ENCODE peak calls at places on chromosomes 4 and X, in ten cellular contexts. J is heart right ventricle; T is activated CD8-positive, alpha-beta memory T cell treated with anti-CD3 and anti-CD28 coated beads, Interleukin-2, amount 10 ng/mL, durations not matched to agents 7 days and 5 days; E is GF-D8; Y is AG08395; Q is putamen; N is NCI-H524; W is activated T-cell treated with anti-CD3 and anti-CD28 coated beads, Interleukin-2, amount 50 U/mL, for 72 hours; I is T-helper 1 cell; S is H4. X is an unnamed sample.

GRCh38 chr4:53147711-53148110 is 218.2 kb downstream of the SCFD2 start:
- DNase-seq in E (no peak), Y (no peak), W (no peak), T (no peak), I (no peak), S (no peak), J (no peak), Q (no peak), N (no peak), X (no peak)

GRCh38 chr4:140071806-140072205 is 82.2 kb downstream of the MAML3 start:
- DNase-seq in Y (peak), I (no peak), S (no peak), J (no peak), E (peak), N (peak), W (peak), Q (no peak), T (peak), X (no peak)

GRCh38 chrX:68665502-68665901 is 18.0 kb downstream of the STARD8 start:
- DNase-seq in Y (no peak), E (no peak), W (no peak), Q (no peak), N (no peak), J (peak), T (no peak), I (no peak), S (no peak), X (no peak)

GRCh38 chrX:41737065-41737464 is 13.1 kb downstream of the GPR82 start:
- DNase-seq in Y (no peak), W (peak), Q (no peak), T (peak), J (no peak), N (no peak), E (no peak), S (no peak), I (no peak), X (no peak)

GRCh38 chr4:23931489-23931830 is 41.6 kb upstream of the PPARGC1A start:
- DNase-seq in E (no peak), N (no peak), I (no peak), J (no peak), T (no peak), S (peak), W (no peak), Q (no peak), Y (no peak), X (no peak)

GRCh38 chr4:24212642-24213041 is 322.8 kb upstream of the PPARGC1A start:
- DNase-seq in I (no peak), Q (no peak), E (no peak), T (no peak), J (no peak), Y (no peak), W (no peak), S (no peak), N (no peak), X (no peak)

GRCh38 chr4:30875659-30876269 is 155.6 kb downstream of the PCDH7 start:
- DNase-seq in I (no peak), Y (no peak), Q (no peak), S (no peak), E (no peak), J (no peak), W (no peak), N (no peak), T (no peak), X (no peak)

GRCh38 chr4:92830771-92831170 is 527.0 kb downstream of the GRID2 start:
- DNase-seq in E (no peak), I (no peak), N (no peak), Y (no peak), T (no peak), S (no peak), Q (no peak), J (no peak), W (no peak), X (no peak)

GRCh38 chr4:126890994-126891393 is 741.8 kb upstream of the INTU start:
- DNase-seq in T (no peak), N (no peak), J (no peak), W (no peak), Q (no peak), E (no peak), I (no peak), Y (no peak), S (no peak), X (no peak)

GRCh38 chr4:147943159-147943638 is 211.3 kb downstream of the ARHGAP10 start:
- DNase-seq in S (no peak), Y (no peak), Q (no peak), W (no peak), J (no peak), T (no peak), E (no peak), N (no peak), I (no peak), X (no peak)

GRCh38 chr4:2652415-2653155 is 103.6 kb downstream of the TNIP2 start:
- DNase-seq in I (no peak), N (no peak), J (no peak), W (no peak), Y (no peak), E (no peak), S (no peak), T (no peak), Q (peak), X (no peak)

GRCh38 chr4:157185363-157185762 is 35.2 kb upstream of the GRIA2 start:
- DNase-seq in I (no peak), T (no peak), J (no peak), N (no peak), Q (no peak), W (no peak), Y (no peak), S (no peak), E (no peak), X (no peak)

GRCh38 chr4:73776363-73776762 is 36.0 kb downstream of the CXCL8 start:
- DNase-seq in J (no peak), W (no peak), S (peak), Q (peak), I (no peak), T (no peak), Y (peak), N (no peak), E (no peak), X (no peak)

GRCh38 chrX:132877954-132878536 is 80.4 kb downstream of the HS6ST2 start:
- DNase-seq in W (no peak), E (no peak), S (no peak), N (peak), Q (no peak), J (no peak), I (no peak), T (no peak), Y (no peak), X (no peak)

GRCh38 chr4:142696334-142697122 is 149.6 kb downstream of the INPP4B start:
- DNase-seq in E (no peak), W (peak), J (no peak), T (no peak), I (no peak), Q (no peak), S (no peak), N (no peak), Y (no peak), X (no peak)

GRCh38 chr4:73311428-73311827 is 52.8 kb upstream of the ANKRD17 start:
- DNase-seq in E (no peak), Y (peak), Q (no peak), S (peak), T (no peak), W (no peak), N (no peak), J (no peak), I (no peak), X (peak)

GRCh38 chr4:150283689-150284088 is 205.4 kb downstream of the DCLK2 start:
- DNase-seq in T (no peak), Y (peak), E (no peak), W (no peak), Q (no peak), S (peak), J (no peak), N (no peak), I (no peak), X (no peak)

GRCh38 chr4:1357356-1358248 is 10.6 kb downstream of the UVSSA start:
- DNase-seq in T (no peak), Q (peak), I (no peak), J (peak), E (no peak), S (no peak), N (no peak), W (no peak), Y (no peak), X (no peak)

GRCh38 chr4:81807386-81807785 is 335.7 kb upstream of the RASGEF1B start:
- DNase-seq in T (no peak), J (no peak), W (no peak), Q (no peak), N (no peak), I (no peak), E (no peak), S (no peak), Y (no peak), X (no peak)

GRCh38 chr4:134935320-134935719 is 733.7 kb upstream of the PABPC4L start:
- DNase-seq in N (no peak), W (no peak), Y (no peak), Q (no peak), T (no peak), S (peak), I (no peak), E (no peak), J (no peak), X (no peak)

GRCh38 chr4:184201179-184201578 is 16.5 kb downstream of the ENPP6 start:
- DNase-seq in W (no peak), S (no peak), I (no peak), N (no peak), J (no peak), Y (no peak), Q (no peak), E (no peak), T (no peak), X (no peak)

GRCh38 chrX:107978080-107978479 is 4.1 kb downstream of the TEX13B start:
- DNase-seq in W (no peak), S (no peak), Q (no peak), J (no peak), E (no peak), T (no peak), I (no peak), N (no peak), Y (no peak), X (no peak)

GRCh38 chrX:154419688-154420401 is 8.5 kb downstream of the TAFAZZIN start:
- DNase-seq in S (no peak), J (peak), W (no peak), T (no peak), E (no peak), Y (no peak), Q (no peak), N (no peak), I (no peak), X (no peak)

GRCh38 chrX:154529206-154529612 is 13.2 kb upstream of the FAM3A start:
- DNase-seq in T (no peak), Q (no peak), N (no peak), S (no peak), Y (peak), I (no peak), E (no peak), W (no peak), J (no peak), X (no peak)

GRCh38 chrX:39903937-39904336 is 193.8 kb downstream of the BCOR start:
- DNase-seq in I (no peak), Y (peak), S (peak), E (no peak), T (peak), J (no peak), N (no peak), W (peak), Q (no peak), X (no peak)

GRCh38 chrX:43702079-43702524 is 46.0 kb downstream of the MAOA start:
- DNase-seq in S (no peak), Y (no peak), Q (no peak), T (no peak), N (no peak), E (no peak), I (no peak), W (no peak), J (no peak), X (no peak)

GRCh38 chrX:46407036-46407752 is 138.0 kb downstream of the ZNF674 start:
- DNase-seq in I (no peak), W (no peak), T (no peak), S (no peak), Y (no peak), J (no peak), Q (no peak), E (no peak), N (no peak), X (no peak)

GRCh38 chrX:34734383-34734782 is 77.3 kb upstream of the TMEM47 start:
- DNase-seq in T (no peak), E (no peak), W (no peak), I (no peak), N (no peak), J (no peak), Q (no peak), Y (peak), S (no peak), X (no peak)

GRCh38 chr4:155085843-155086530 is 122.4 kb upstream of the NPY2R start:
- DNase-seq in S (peak), E (no peak), Y (no peak), T (no peak), Q (no peak), W (no peak), N (no peak), J (no peak), I (no peak), X (no peak)

GRCh38 chr4:104815593-104816156 is 321.0 kb upstream of the CXXC4 start:
- DNase-seq in N (no peak), T (no peak), I (no peak), W (no peak), Y (no peak), E (no peak), S (no peak), Q (no peak), J (no peak), X (no peak)

GRCh38 chrX:13428055-13428786 is 108.4 kb upstream of the ATXN3L start:
- DNase-seq in Y (peak), T (peak), W (peak), I (no peak), N (no peak), S (peak), Q (no peak), E (no peak), J (no peak), X (no peak)

GRCh38 chr4:4780634-4781287 is 78.7 kb upstream of the MSX1 start:
- DNase-seq in W (no peak), Q (no peak), S (no peak), I (no peak), T (no peak), N (no peak), Y (peak), E (no peak), J (no peak), X (no peak)

X was measured in DMS 273 treated with DMSO at 0.1 percent for 48 hours.